ENCODE peak calls at places on chromosome 19, in nine cellular contexts. A is mammary epithelial cell, C is BE2C, L is esophagus squamous epithelium, V is glutamatergic neuron, U is fibroblast of pulmonary artery, T is A673, J is GM23338, X is AG04450. Z is an unnamed sample.
A peak's percentile ranks its signal among the peaks of the same experiment; 100 is the strongest.

GRCh38 chr19:54316746-54317107 is 3.8 kb upstream of the LILRA5 start:
- DNase-seq in A (no peak), C (no peak), L (no peak), V (no peak), U (no peak), T (peak; percentile 37), J (peak; percentile 99), X (no peak), Z (no peak)

GRCh38 chr19:51258165-51258564 is 7.3 kb downstream of the SIGLECL1 start:
- DNase-seq in A (no peak), C (no peak), L (no peak), V (no peak), U (no peak), T (no peak), J (no peak), X (no peak), Z (no peak)

GRCh38 chr19:22625266-22626035 is 8.7 kb upstream of the ZNF492 start:
- DNase-seq in A (no peak), C (no peak), L (no peak), V (no peak), U (no peak), T (no peak), J (no peak), X (no peak), Z (no peak)

GRCh38 chr19:9061879-9062278 is 25.0 kb upstream of the OR1M1 start:
- DNase-seq in A (no peak), C (no peak), L (no peak), V (no peak), U (no peak), T (no peak), J (no peak), X (no peak), Z (no peak)

GRCh38 chr19:13366529-13367143 is 139.6 kb downstream of the CACNA1A start:
- DNase-seq in A (peak; percentile 5), C (no peak), L (no peak), V (peak; percentile 17), U (peak; percentile 54), T (peak; percentile 71), J (peak; percentile 82), X (no peak), Z (peak; percentile 21)

GRCh38 chr19:57406516-57407123 is 4.3 kb upstream of the ZNF17 start:
- DNase-seq in A (peak; percentile 58), C (peak; percentile 77), L (no peak), V (peak; percentile 89), U (peak; percentile 68), T (peak; percentile 70), J (peak; percentile 93), X (peak; percentile 15), Z (peak; percentile 81)

GRCh38 chr19:8578642-8579265 is 1.5 kb upstream of the MYO1F start:
- DNase-seq in A (peak; percentile 37), C (peak; percentile 73), L (no peak), V (peak; percentile 86), U (peak; percentile 72), T (peak; percentile 81), J (peak; percentile 94), X (no peak), Z (peak; percentile 84)

GRCh38 chr19:8333771-8334457 is 9.1 kb downstream of the KANK3 start:
- DNase-seq in A (no peak), C (no peak), L (no peak), V (peak; percentile 52), U (no peak), T (no peak), J (peak; percentile 75), X (no peak), Z (no peak)

GRCh38 chr19:51142119-51142518 is at the start of gene SIGLEC7:
- DNase-seq in A (no peak), C (no peak), L (no peak), V (no peak), U (no peak), T (no peak), J (no peak), X (no peak), Z (no peak)

GRCh38 chr19:37303591-37304171 is 67.2 kb upstream of the ZNF527 start:
- DNase-seq in A (no peak), C (peak; percentile 36), L (no peak), V (no peak), U (no peak), T (no peak), J (no peak), X (no peak), Z (no peak)

GRCh38 chr19:21697171-21697570 is 70.2 kb downstream of the ZNF100 start:
- DNase-seq in A (no peak), C (no peak), L (no peak), V (no peak), U (no peak), T (no peak), J (no peak), X (no peak), Z (no peak)

GRCh38 chr19:53183146-53183545 is 10.0 kb downstream of the ZNF665 start:
- DNase-seq in A (no peak), C (no peak), L (no peak), V (no peak), U (no peak), T (no peak), J (no peak), X (no peak), Z (no peak)

GRCh38 chr19:14005381-14006084 is 587 bp downstream of the RFX1 start:
- DNase-seq in A (peak; percentile 78), C (peak; percentile 94), L (peak; percentile 53), V (peak; percentile 96), U (peak; percentile 90), T (peak; percentile 91), J (peak; percentile 93), X (peak; percentile 45), Z (peak; percentile 96)

GRCh38 chr19:5396963-5397362 is 56.4 kb upstream of the PTPRS start:
- DNase-seq in A (no peak), C (no peak), L (no peak), V (no peak), U (no peak), T (no peak), J (no peak), X (no peak), Z (no peak)

GRCh38 chr19:5393088-5393487 is 52.5 kb upstream of the PTPRS start:
- DNase-seq in A (no peak), C (no peak), L (no peak), V (no peak), U (no peak), T (no peak), J (no peak), X (no peak), Z (no peak)

GRCh38 chr19:5395996-5396939 is 55.7 kb upstream of the PTPRS start:
- DNase-seq in A (no peak), C (no peak), L (no peak), V (peak; percentile 24), U (no peak), T (no peak), J (peak; percentile 53), X (no peak), Z (no peak)

GRCh38 chr19:5394907-5395505 is 54.4 kb upstream of the PTPRS start:
- DNase-seq in A (no peak), C (no peak), L (no peak), V (peak; percentile 75), U (no peak), T (no peak), J (peak; percentile 74), X (no peak), Z (peak; percentile 24)

GRCh38 chr19:5395541-5395940 is 54.9 kb upstream of the PTPRS start:
- DNase-seq in A (peak; percentile 17), C (no peak), L (no peak), V (no peak), U (no peak), T (no peak), J (no peak), X (no peak), Z (no peak)
- TF ChIP-seq CTCF in A (no peak), C (no peak), L (no peak), V (no peak), U (no peak), T (no peak), J (no peak), X (no peak), Z (no peak)

DNA sequence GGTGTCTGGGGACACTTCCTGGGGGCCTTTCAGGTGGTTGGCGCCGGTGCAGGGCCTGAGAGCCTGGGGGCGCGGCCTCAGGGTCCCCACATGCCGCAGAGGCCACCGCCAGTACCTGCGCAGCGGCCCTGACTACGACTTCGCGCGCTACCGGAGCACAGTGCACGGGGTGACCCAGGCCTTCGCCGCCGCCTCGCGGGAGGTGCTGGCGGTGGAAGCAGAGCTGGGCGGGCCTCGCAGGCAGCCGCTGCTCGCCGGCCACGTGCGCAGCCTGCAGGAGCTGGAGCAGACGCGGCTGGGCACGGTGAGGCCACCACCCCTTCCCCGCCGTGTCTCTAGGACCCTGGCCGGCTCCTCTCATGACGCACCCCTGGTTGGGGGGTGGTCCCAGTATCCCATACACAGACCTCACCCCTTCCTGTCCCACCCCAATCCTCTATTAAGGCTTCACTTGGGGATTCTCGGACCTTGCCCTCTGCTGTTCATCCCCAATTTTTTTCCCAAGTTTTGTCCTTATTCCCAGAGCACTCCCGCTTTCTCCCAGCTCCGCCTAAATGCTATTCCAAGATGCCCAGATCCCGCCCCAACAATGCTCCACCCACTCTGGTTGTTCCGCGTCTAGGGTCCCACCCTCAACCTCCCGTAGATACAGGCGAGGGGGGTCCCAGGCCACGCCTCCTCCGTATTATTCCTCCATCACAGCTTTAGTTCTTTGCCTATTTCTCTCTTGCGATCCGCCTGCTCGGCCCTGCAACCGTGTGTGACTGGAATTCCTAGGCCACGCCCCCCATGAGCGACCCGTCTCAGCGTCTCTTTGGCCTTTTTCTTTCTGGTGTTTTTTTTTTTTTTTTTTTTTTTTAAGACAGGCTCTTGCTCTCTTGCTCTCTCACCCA is 1.0 kb downstream of the REX1BD start:
- DNase-seq in A (peak; percentile 72), C (peak; percentile 93), L (no peak), V (peak; percentile 85), U (peak; percentile 66), T (peak; percentile 93), J (peak; percentile 88), X (no peak), Z (peak; percentile 76)
- TF ChIP-seq CTCF in A (peak; percentile 8), C (peak; percentile 9), L (no peak), V (no peak), U (no peak), T (no peak), J (no peak), X (peak; percentile 12), Z (no peak)

GRCh38 chr19:4606921-4607678 is 32.2 kb upstream of the TNFAIP8L1 start:
- DNase-seq in A (no peak), C (peak; percentile 92), L (no peak), V (peak; percentile 98), U (no peak), T (peak; percentile 53), J (peak; percentile 78), X (no peak), Z (no peak)
- TF ChIP-seq CTCF in A (no peak), C (peak; percentile 30), L (no peak), V (no peak), U (no peak), T (no peak), J (peak; percentile 77), X (no peak), Z (no peak)

DNA sequence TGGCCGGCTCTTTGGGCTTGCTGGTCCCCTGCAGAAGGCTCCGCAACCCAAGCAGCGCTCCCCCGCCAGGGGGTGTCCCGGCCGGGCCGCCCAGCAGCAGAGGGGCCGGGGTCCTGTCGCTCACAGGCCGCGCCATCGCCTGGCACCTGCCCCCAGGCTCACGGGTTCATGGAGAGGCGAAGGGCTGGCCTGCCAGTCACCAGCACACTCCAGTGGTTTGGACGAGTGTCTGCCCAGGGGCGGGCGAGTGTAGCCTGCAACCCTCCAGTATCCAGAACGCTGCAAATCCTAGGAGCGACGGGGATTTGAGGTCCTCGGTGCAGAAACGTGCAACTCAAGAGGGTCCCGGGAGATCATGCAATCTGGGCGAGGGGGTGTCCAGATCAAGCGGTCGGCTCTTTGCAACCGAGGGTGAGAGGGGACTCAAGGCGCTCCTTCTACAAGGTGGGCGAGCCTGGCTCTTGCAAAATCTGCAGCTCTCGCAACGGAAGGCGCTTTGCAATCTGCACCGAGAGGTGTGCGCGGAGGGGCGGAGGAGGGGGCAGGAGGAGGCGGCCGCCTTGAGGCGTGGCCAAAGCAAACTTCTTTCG is at the start of gene DBP:
- DNase-seq in A (no peak), C (peak; percentile 65), L (peak; percentile 93), V (peak; percentile 55), U (no peak), T (no peak), J (peak; percentile 63), X (no peak), Z (no peak)
- TF ChIP-seq CTCF in A (no peak), C (no peak), L (peak; percentile 21), V (no peak), U (no peak), T (peak; percentile 22), J (peak; percentile 21), X (peak; percentile 14), Z (no peak)

Z was measured in endothelial cell.